ENCODE peak calls at places on chromosomes 12 and 14, in seven cellular contexts. S is fibroblast of lung, F is SK-N-SH, P is AG10803, L is choroid plexus epithelial cell, H is thoracic aorta, X is IMR-90. O is an unnamed sample.

GRCh38 chr14:63499701-63500250 is 43.4 kb downstream of the PPP2R5E start:
- DNase-seq in S (peak), F (no peak), P (peak), L (peak), H (no peak), X (peak), O (peak)

GRCh38 chr14:104893435-104894207 is 28.6 kb downstream of the CEP170B start:
- DNase-seq in S (no peak), F (no peak), P (no peak), L (no peak), H (no peak), X (no peak), O (no peak)

GRCh38 chr14:79986251-79986650 is 225.1 kb downstream of the DIO2 start:
- DNase-seq in S (no peak), F (no peak), P (no peak), L (peak), H (no peak), X (no peak), O (no peak)

GRCh38 chr12:68612245-68612644 is 1.5 kb downstream of the RAP1B start:
- DNase-seq in S (peak), F (no peak), P (peak), L (peak), H (no peak), X (peak), O (no peak)

GRCh38 chr14:75299576-75299975 is 20.9 kb downstream of the FOS start:
- DNase-seq in S (no peak), F (no peak), P (no peak), L (no peak), H (no peak), X (no peak), O (no peak)

GRCh38 chr12:85642288-85642687 is 193.9 kb downstream of the RASSF9 start:
- DNase-seq in S (no peak), F (no peak), P (no peak), L (no peak), H (no peak), X (no peak), O (no peak)

GRCh38 chr12:88957358-88957757 is 377.1 kb upstream of the KITLG start:
- DNase-seq in S (no peak), F (no peak), P (no peak), L (no peak), H (no peak), X (peak), O (peak)

GRCh38 chr12:123160801-123161487 is 10.1 kb upstream of the PITPNM2 start:
- DNase-seq in S (peak), F (no peak), P (no peak), L (peak), H (no peak), X (peak), O (no peak)

GRCh38 chr12:4245446-4245845 is 28.1 kb upstream of the CCND2 start:
- DNase-seq in S (no peak), F (no peak), P (no peak), L (no peak), H (no peak), X (no peak), O (no peak)

GRCh38 chr12:40015360-40015759 is 90.5 kb downstream of the SLC2A13 start:
- DNase-seq in S (no peak), F (no peak), P (no peak), L (no peak), H (no peak), X (no peak), O (peak)

GRCh38 chr14:65933400-65934068 is 521.0 kb downstream of the FUT8 start:
- DNase-seq in S (no peak), F (no peak), P (no peak), L (no peak), H (no peak), X (no peak), O (no peak)

GRCh38 chr14:65926504-65926903 is 514.0 kb downstream of the FUT8 start:
- DNase-seq in S (no peak), F (no peak), P (no peak), L (no peak), H (no peak), X (no peak), O (no peak)

GRCh38 chr14:65926935-65927700 is 514.6 kb downstream of the FUT8 start:
- DNase-seq in S (no peak), F (no peak), P (no peak), L (no peak), H (no peak), X (no peak), O (no peak)

GRCh38 chr14:65928995-65929394 is 516.5 kb downstream of the FUT8 start:
- DNase-seq in S (no peak), F (no peak), P (no peak), L (no peak), H (no peak), X (no peak), O (no peak)

GRCh38 chr14:65927871-65928270 is 515.3 kb downstream of the FUT8 start:
- DNase-seq in S (no peak), F (no peak), P (no peak), L (no peak), H (no peak), X (no peak), O (no peak)
- TF ChIP-seq CTCF in S (no peak), F (no peak), P (no peak), L (no peak), H (no peak), X (no peak), O (no peak)

GRCh38 chr12:110004598-110004997 is 5.4 kb downstream of the ANKRD13A start:
- DNase-seq in S (no peak), F (no peak), P (no peak), L (no peak), H (no peak), X (no peak), O (no peak)

GRCh38 chr12:110006115-110006514 is 6.9 kb downstream of the ANKRD13A start:
- DNase-seq in S (no peak), F (no peak), P (no peak), L (no peak), H (no peak), X (no peak), O (no peak)

GRCh38 chr12:110002691-110003515 is 3.7 kb downstream of the ANKRD13A start:
- DNase-seq in S (peak), F (no peak), P (peak), L (no peak), H (no peak), X (peak), O (peak)

GRCh38 chr12:110007874-110008273 is 8.6 kb downstream of the ANKRD13A start:
- DNase-seq in S (no peak), F (no peak), P (no peak), L (no peak), H (no peak), X (no peak), O (no peak)

GRCh38 chr12:110005319-110005973 is 6.2 kb downstream of the ANKRD13A start:
- DNase-seq in S (no peak), F (no peak), P (no peak), L (no peak), H (no peak), X (no peak), O (no peak)
- H3K4me3 ChIP-seq in S (no peak), F (no peak), P (no peak), L (no peak), H (no peak), X (no peak), O (no peak)

DNA sequence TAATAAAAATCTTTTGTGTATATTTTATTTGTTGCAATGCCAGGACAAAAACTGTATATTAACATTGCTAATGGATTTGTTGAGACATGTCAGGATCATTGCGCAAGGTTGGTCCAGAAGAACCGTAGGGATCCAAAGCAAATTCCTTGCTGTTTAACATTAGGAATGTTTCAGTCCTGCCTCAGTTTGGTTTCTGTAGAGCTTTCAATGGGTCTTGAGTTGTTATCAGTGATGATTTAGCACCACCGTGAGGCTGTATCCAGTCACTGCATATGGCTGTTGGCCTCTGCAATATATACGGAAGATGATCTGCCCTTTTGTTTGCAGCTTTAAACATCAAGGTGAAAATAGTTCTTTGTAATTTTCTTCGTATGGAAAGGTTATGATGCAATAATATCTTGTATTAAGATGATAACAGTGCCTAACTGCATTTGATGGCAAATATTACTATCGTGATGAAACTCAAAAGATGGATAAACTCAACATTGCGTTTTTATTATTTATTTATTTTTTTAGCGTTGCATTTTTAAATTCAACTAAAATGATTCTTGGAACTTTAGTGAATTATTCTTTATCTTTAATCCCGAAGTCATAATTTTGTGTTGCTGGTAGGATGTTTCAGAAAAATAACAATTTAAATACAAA is 231.2 kb downstream of the AKAP6 start:
- DNase-seq in S (peak), F (peak), P (peak), L (peak), H (no peak), X (peak), O (peak)
- TF ChIP-seq CTCF in S (peak), F (peak), P (peak), L (peak), H (peak), X (peak), O (peak)

GRCh38 chr12:29081101-29081500 is 68.0 kb upstream of the FAR2 start:
- DNase-seq in S (no peak), F (no peak), P (no peak), L (no peak), H (no peak), X (no peak), O (no peak)
- H3K4me3 ChIP-seq in S (no peak), F (no peak), P (no peak), L (no peak), H (no peak), X (no peak), O (no peak)

DNA sequence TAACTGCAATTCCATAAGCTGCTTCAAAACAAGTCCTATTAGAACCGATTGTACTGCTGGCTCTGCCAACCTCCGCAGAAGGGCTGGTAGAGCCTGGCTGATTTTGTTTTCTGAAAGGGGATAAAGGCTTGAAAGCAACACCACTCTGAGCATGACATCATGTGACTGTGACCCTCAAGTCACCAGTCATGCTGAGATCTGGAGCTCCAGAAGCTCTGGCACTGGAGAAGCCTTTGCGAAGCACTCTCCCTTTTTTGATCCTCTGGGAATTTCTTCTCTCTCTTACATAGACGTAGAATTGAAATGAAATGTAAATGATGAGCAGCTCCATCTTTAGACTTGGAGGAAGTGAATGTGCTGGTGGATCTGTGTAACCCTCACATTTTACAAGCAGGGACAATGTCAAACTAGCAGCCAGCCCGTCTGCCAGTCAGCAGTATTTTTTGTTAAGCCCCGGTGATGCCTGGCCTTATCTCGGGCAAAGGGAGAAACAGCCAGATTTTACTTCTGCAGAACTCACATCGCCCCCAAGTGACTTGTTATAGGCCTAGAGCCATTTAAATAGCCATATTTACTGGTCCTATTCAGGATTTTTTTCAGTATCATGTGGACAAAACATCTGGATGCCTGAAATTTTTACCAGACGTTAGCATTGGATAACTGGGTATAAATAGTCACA is 112.1 kb upstream of the NPAS3 start:
- DNase-seq in S (peak), F (peak), P (peak), L (peak), H (no peak), X (no peak), O (peak)
- TF ChIP-seq CTCF in S (peak), F (peak), P (peak), L (peak), H (peak), X (no peak), O (peak)

DNA sequence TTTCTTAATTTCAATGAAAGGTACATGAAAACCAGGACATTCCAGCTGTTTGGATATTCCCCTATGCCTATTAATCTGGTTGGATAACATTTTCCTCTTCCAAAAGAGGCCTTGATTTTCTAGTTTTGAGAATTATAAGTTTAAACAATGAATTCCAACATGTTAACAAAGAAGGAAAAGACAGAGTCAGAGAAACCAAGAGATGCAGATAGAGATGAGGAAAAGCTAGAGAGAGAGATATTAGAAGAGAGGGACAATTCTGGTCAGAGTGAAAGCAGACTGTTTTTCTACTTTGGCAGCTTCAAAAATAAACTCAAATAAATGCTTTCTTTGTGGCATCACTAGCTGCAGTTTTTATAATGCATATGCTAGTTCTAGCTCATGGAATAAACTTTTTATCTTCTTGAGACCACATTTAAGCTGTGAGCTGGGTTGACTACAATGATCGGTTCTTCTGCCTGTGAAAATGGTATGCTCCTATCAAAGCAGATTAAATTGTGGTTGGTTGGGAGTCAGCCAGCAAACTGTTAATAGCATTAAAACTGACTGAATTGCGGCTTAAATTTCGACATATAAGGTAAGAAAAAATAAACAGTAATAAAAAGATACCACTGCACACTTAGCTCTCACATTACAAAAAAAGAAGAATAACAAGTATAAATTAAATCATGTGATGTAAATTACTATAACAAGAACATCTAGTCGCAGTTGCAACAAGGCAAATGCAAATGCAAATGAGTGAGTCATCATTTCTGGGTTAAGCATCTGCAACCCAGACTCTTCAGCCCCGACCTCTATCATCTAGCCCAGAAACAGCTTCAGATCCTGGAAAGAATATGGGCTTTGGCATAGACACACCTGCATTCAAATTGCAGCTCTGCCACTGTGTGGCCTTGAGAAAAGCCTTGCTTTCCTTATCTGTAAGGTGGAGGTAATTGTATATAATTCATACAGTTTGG is 19.7 kb upstream of the DHRS7 start:
- DNase-seq in S (peak), F (peak), P (no peak), L (no peak), H (no peak), X (no peak), O (peak)
- H3K4me3 ChIP-seq in S (no peak), F (peak), P (no peak), L (no peak), H (peak), X (no peak), O (peak)